ENCODE peak calls at places on chromosomes 13 and 19, in five cellular contexts. One of them, this sample, is unnamed.

GRCh38 chr13:50842711-50843255 is 709 bp downstream of the DLEU7 start:
- DNase-seq in A549: no peak
- DNase-seq in endothelial cell of umbilical vein: no peak
- DNase-seq in HCT116: no peak
- DNase-seq in H1: peak; percentile 67
- DNase-seq in this sample: no peak

GRCh38 chr13:23707674-23708073 is 137.5 kb downstream of the TNFRSF19 start:
- DNase-seq in A549: peak; percentile 24
- DNase-seq in endothelial cell of umbilical vein: peak; percentile 23
- DNase-seq in HCT116: peak; percentile 24
- DNase-seq in H1: no peak
- DNase-seq in this sample: peak; percentile 37

GRCh38 chr19:19409235-19410030 is 4.0 kb downstream of the GATAD2A start:
- DNase-seq in A549: no peak
- DNase-seq in endothelial cell of umbilical vein: no peak
- DNase-seq in HCT116: no peak
- DNase-seq in H1: no peak
- DNase-seq in this sample: no peak

GRCh38 chr13:40787062-40787461 is 2.3 kb upstream of the SLC25A15 start:
- DNase-seq in A549: no peak
- DNase-seq in endothelial cell of umbilical vein: no peak
- DNase-seq in HCT116: no peak
- DNase-seq in H1: no peak
- DNase-seq in this sample: peak; percentile 58

GRCh38 chr13:50914301-50914700 is 4.7 kb downstream of the RNASEH2B start:
- DNase-seq in A549: no peak
- DNase-seq in endothelial cell of umbilical vein: no peak
- DNase-seq in HCT116: no peak
- DNase-seq in H1: no peak
- DNase-seq in this sample: peak; percentile 29

GRCh38 chr13:45544520-45544919 is 71.0 kb downstream of the ERICH6B start:
- DNase-seq in A549: no peak
- DNase-seq in endothelial cell of umbilical vein: no peak
- DNase-seq in HCT116: no peak
- DNase-seq in H1: no peak
- DNase-seq in this sample: no peak

GRCh38 chr13:72194531-72194930 is 327.5 kb upstream of the DACH1 start:
- DNase-seq in A549: no peak
- DNase-seq in endothelial cell of umbilical vein: peak; percentile 43
- DNase-seq in HCT116: no peak
- DNase-seq in H1: no peak
- DNase-seq in this sample: no peak

GRCh38 chr13:30581582-30581981 is 36.1 kb upstream of the USPL1 start:
- DNase-seq in A549: peak; percentile 20
- DNase-seq in endothelial cell of umbilical vein: peak; percentile 32
- DNase-seq in HCT116: peak; percentile 29
- DNase-seq in H1: no peak
- DNase-seq in this sample: peak; percentile 54

GRCh38 chr19:55258476-55258827 is 365 bp downstream of the PPP6R1 start:
- DNase-seq in A549: no peak
- DNase-seq in endothelial cell of umbilical vein: no peak
- DNase-seq in HCT116: no peak
- DNase-seq in H1: no peak
- DNase-seq in this sample: no peak

GRCh38 chr19:55256562-55257460 is 2.0 kb downstream of the PPP6R1 start:
- DNase-seq in A549: no peak
- DNase-seq in endothelial cell of umbilical vein: no peak
- DNase-seq in HCT116: no peak
- DNase-seq in H1: no peak
- DNase-seq in this sample: peak; percentile 43

GRCh38 chr19:55259540-55260210 is 858 bp upstream of the PPP6R1 start:
- DNase-seq in A549: no peak
- DNase-seq in endothelial cell of umbilical vein: no peak
- DNase-seq in HCT116: no peak
- DNase-seq in H1: no peak
- DNase-seq in this sample: peak; percentile 30

GRCh38 chr19:55257461-55258411 is 1.1 kb downstream of the PPP6R1 start:
- DNase-seq in A549: no peak
- DNase-seq in endothelial cell of umbilical vein: peak; percentile 15
- DNase-seq in HCT116: no peak
- DNase-seq in H1: peak; percentile 59
- DNase-seq in this sample: peak; percentile 61

DNA sequence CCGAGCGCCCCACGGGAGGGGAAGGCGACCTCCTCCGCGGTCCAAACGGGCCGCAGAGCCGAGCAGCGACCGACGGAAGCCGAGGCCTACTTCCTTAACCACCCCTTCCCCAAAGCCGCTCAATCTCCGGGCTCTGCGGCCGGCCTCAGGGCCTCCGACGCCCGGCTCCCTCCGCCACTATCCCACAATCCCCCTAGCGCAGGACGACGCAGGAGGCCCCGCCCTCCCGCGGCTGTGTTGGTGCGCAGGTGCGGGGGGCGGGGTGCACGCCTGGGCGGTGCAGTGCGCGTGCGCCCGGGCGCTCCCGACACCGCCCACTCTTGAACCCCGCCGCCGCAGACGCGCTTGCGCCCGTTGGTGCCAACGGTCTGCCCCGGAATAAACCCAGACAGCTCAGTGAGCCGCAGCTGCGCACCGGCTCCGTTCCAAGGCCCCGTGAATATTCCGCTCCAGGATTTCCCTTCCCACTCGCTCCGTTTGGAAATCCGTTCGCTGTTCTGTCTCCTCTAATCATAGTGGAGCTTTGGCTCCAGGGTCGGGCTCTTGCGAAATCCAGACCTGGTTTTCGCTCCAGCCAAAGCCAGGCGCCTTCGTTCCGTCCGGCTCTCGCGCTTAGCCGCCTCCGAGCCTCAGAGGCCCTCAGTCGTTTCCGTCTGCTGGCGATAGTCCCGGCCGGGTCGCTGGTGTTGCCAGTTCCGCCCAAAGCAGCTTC is at the start of gene PPP6R1:
- DNase-seq in A549: peak; percentile 100
- DNase-seq in endothelial cell of umbilical vein: peak; percentile 100
- DNase-seq in HCT116: peak; percentile 99
- DNase-seq in H1: peak; percentile 99
- DNase-seq in this sample: peak; percentile 97
- TF ChIP-seq POLR2A in A549: peak; percentile 87
- TF ChIP-seq POLR2A in endothelial cell of umbilical vein: peak; percentile 72
- TF ChIP-seq POLR2A in HCT116: peak; percentile 82
- TF ChIP-seq POLR2A in H1: no peak
- TF ChIP-seq POLR2A in this sample: peak; percentile 90

GRCh38 chr13:114010401-114011101 is 36.7 kb upstream of the C13orf46 start:
- DNase-seq in A549: no peak
- DNase-seq in endothelial cell of umbilical vein: no peak
- DNase-seq in HCT116: no peak
- DNase-seq in H1: no peak
- DNase-seq in this sample: no peak
- TF ChIP-seq MAX in A549: no peak
- TF ChIP-seq MAX in endothelial cell of umbilical vein: no peak
- TF ChIP-seq MAX in HCT116: no peak
- TF ChIP-seq MAX in H1: no peak
- TF ChIP-seq MAX in this sample: no peak

DNA sequence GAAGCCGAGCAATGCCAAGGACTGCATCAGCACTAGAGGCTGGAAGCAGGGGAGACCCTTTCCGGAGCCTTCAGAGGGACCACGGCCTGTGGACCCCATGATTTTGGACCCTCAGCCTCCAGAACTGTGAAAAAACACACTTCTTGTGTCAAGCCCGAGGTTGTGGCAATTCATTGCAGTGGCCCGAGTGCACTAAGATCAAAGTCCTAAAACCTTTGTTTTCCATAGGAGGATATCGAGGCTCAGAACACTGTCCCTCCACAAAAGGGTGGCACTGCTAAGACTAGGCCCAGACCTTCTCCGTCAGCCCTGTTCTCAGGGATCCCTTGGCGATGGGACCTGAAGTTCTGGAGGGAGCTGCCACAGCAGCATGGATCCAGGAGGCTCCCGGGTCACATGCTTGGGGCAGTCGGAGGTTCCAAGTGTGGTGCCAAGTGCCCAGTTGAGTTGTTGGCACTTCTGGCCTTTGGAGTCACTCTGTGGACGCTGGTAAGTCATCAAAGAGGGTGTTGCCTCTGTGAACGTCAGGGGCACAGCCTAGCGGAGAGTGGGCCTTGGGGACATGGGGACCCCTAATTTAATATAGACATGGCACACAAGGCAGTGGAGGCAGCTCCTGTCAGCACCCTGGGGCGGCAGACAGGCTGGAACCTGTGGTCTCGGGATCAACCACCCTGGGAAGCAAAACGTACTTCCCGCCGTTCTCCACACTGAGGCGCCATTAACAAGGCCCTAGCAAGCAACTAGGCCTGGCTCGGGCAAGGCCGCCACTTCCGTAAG is 199.2 kb downstream of the COL4A1 start:
- DNase-seq in A549: peak; percentile 33
- DNase-seq in endothelial cell of umbilical vein: no peak
- DNase-seq in HCT116: no peak
- DNase-seq in H1: peak; percentile 76
- DNase-seq in this sample: peak; percentile 66
- TF ChIP-seq CTCF in A549: no peak
- TF ChIP-seq CTCF in endothelial cell of umbilical vein: peak; percentile 25
- TF ChIP-seq CTCF in HCT116: no peak
- TF ChIP-seq CTCF in H1: peak; percentile 74
- TF ChIP-seq CTCF in this sample: peak; percentile 49

GRCh38 chr19:57240311-57241090 is at the start of gene ZNF805:
- DNase-seq in A549: peak; percentile 95
- DNase-seq in endothelial cell of umbilical vein: peak; percentile 95
- DNase-seq in HCT116: peak; percentile 88
- DNase-seq in H1: peak; percentile 97
- DNase-seq in this sample: peak; percentile 90
- TF ChIP-seq POLR2A in A549: peak; percentile 65
- TF ChIP-seq POLR2A in endothelial cell of umbilical vein: peak; percentile 44
- TF ChIP-seq POLR2A in HCT116: peak; percentile 58
- TF ChIP-seq POLR2A in H1: no peak
- TF ChIP-seq POLR2A in this sample: peak; percentile 36

DNA sequence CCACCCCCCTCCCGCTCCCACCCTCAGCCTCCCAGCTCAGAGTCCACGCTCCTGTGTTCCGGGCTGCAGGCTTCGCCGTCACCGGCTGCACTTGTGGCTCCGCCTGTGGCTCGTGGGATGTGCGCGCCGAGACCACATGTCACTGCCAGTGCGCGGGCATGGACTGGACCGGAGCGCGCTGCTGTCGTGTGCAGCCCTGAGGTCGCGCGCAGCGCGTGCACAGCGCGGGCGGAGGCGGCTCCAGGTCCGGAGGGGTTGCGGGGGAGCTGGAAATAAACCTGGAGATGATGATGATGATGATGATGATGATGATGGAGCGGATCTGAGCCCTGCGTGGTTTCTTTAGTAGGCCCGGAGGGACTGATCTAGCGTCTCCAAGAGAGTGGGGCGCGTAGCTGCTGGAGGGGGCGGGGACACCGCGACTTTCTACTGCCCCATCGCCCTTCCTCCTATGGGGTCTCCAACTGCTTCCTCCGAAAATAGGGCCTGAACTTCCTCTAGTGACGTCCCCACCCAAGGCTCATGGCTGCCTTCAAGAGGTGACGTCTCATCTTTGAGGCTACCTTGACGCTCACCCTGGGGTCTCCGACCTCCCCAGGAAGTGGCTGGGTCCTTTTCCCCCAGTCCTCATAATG is 1.4 kb downstream of the RETN start:
- DNase-seq in A549: no peak
- DNase-seq in endothelial cell of umbilical vein: no peak
- DNase-seq in HCT116: no peak
- DNase-seq in H1: peak; percentile 64
- DNase-seq in this sample: peak; percentile 89
- TF ChIP-seq MAX in A549: no peak
- TF ChIP-seq MAX in endothelial cell of umbilical vein: no peak
- TF ChIP-seq MAX in HCT116: no peak
- TF ChIP-seq MAX in H1: peak; percentile 66
- TF ChIP-seq MAX in this sample: peak; percentile 73